ENCODE peak calls at places on chromosomes 4 and X, in eight cellular contexts. K, Z, H, Q, P, E, F and I are unnamed samples.

GRCh38 chrX:80354966-80355465 is 65.2 kb upstream of the TENT5D start:
- DNase-seq in K (no peak), Z (no peak), H (no peak), Q (no peak), P (peak), E (no peak), F (no peak), I (no peak)

GRCh38 chr4:43132010-43132582 is 239.6 kb downstream of the GRXCR1 start:
- DNase-seq in K (no peak), Z (peak), H (peak), Q (peak), P (peak), E (peak), F (peak), I (peak)

GRCh38 chr4:51835079-51835478 is 7.9 kb upstream of the DCUN1D4 start:
- DNase-seq in K (no peak), Z (no peak), H (no peak), Q (no peak), P (no peak), E (no peak), F (no peak), I (no peak)

GRCh38 chr4:53802500-53802899 is 211.2 kb upstream of the LNX1 start:
- DNase-seq in K (no peak), Z (no peak), H (no peak), Q (no peak), P (no peak), E (no peak), F (no peak), I (no peak)

GRCh38 chr4:15003891-15004700 is 1.8 kb downstream of the CPEB2 start:
- DNase-seq in K (peak), Z (peak), H (no peak), Q (no peak), P (peak), E (peak), F (peak), I (peak)

GRCh38 chr4:125985856-125986255 is 671.1 kb downstream of the FAT4 start:
- DNase-seq in K (no peak), Z (no peak), H (no peak), Q (no peak), P (no peak), E (no peak), F (no peak), I (no peak)

GRCh38 chrX:46374371-46374770 is 170.8 kb downstream of the ZNF674 start:
- DNase-seq in K (no peak), Z (no peak), H (no peak), Q (no peak), P (no peak), E (no peak), F (no peak), I (no peak)

GRCh38 chr4:41098649-41099048 is 115.7 kb downstream of the APBB2 start:
- DNase-seq in K (no peak), Z (no peak), H (no peak), Q (no peak), P (no peak), E (no peak), F (no peak), I (no peak)

GRCh38 chrX:119853449-119853848 is 686 bp upstream of the UPF3B start:
- DNase-seq in K (no peak), Z (no peak), H (no peak), Q (no peak), P (peak), E (peak), F (no peak), I (peak)

GRCh38 chr4:109207060-109207459 is 95.4 kb downstream of the COL25A1 start:
- DNase-seq in K (no peak), Z (no peak), H (no peak), Q (no peak), P (no peak), E (no peak), F (no peak), I (peak)

GRCh38 chr4:36841583-36842326 is 402.8 kb upstream of the NWD2 start:
- DNase-seq in K (no peak), Z (no peak), H (no peak), Q (no peak), P (no peak), E (no peak), F (no peak), I (no peak)

GRCh38 chr4:177391287-177391686 is 51.0 kb downstream of the AGA start:
- DNase-seq in K (no peak), Z (no peak), H (no peak), Q (no peak), P (no peak), E (no peak), F (no peak), I (peak)

GRCh38 chrX:78375894-78376293 is 48.5 kb upstream of the CYSLTR1 start:
- DNase-seq in K (no peak), Z (no peak), H (peak), Q (no peak), P (no peak), E (no peak), F (no peak), I (no peak)

GRCh38 chrX:1387141-1387776 is 4.7 kb downstream of the SLC25A6 start:
- DNase-seq in K (no peak), Z (no peak), H (no peak), Q (no peak), P (no peak), E (no peak), F (no peak), I (no peak)

GRCh38 chr4:56876264-56876663 is 31.4 kb upstream of the REST start:
- DNase-seq in K (no peak), Z (no peak), H (no peak), Q (no peak), P (no peak), E (no peak), F (no peak), I (no peak)

GRCh38 chr4:27574743-27575142 is 714.1 kb downstream of the STIM2 start:
- DNase-seq in K (no peak), Z (no peak), H (no peak), Q (no peak), P (no peak), E (no peak), F (no peak), I (no peak)

GRCh38 chr4:168475745-168476144 is 4.5 kb downstream of the DDX60L start:
- DNase-seq in K (no peak), Z (peak), H (no peak), Q (no peak), P (no peak), E (peak), F (no peak), I (no peak)

GRCh38 chr4:123554819-123555499 is 158.4 kb downstream of the SPRY1 start:
- DNase-seq in K (no peak), Z (no peak), H (peak), Q (no peak), P (no peak), E (no peak), F (no peak), I (no peak)

GRCh38 chr4:76801621-76802545 is 96.1 kb downstream of the SOWAHB start:
- DNase-seq in K (no peak), Z (peak), H (no peak), Q (no peak), P (no peak), E (no peak), F (no peak), I (no peak)

GRCh38 chr4:848307-848691 is 22.4 kb upstream of the CPLX1 start:
- DNase-seq in K (no peak), Z (no peak), H (no peak), Q (no peak), P (no peak), E (no peak), F (no peak), I (no peak)

GRCh38 chrX:38561951-38562719 is 793 bp downstream of the TSPAN7 start:
- DNase-seq in K (peak), Z (peak), H (peak), Q (peak), P (no peak), E (no peak), F (peak), I (no peak)

GRCh38 chrX:134377537-134377936 is 82.4 kb upstream of the HPRT1 start:
- DNase-seq in K (no peak), Z (peak), H (peak), Q (peak), P (peak), E (peak), F (peak), I (peak)

GRCh38 chr4:10960386-10960785 is 275.8 kb upstream of the CLNK start:
- DNase-seq in K (no peak), Z (no peak), H (no peak), Q (no peak), P (peak), E (no peak), F (no peak), I (no peak)

GRCh38 chr4:100504086-100504874 is 13.5 kb downstream of the EMCN start:
- DNase-seq in K (no peak), Z (no peak), H (no peak), Q (no peak), P (no peak), E (no peak), F (no peak), I (no peak)

GRCh38 chrX:21735038-21735752 is 22.7 kb downstream of the SMPX start:
- DNase-seq in K (no peak), Z (no peak), H (no peak), Q (no peak), P (no peak), E (no peak), F (no peak), I (no peak)